ENCODE peak calls at places on chromosomes 3 and 15, in five cellular contexts. U is T-helper 9 cell, I is mesothelial cell of epicardium, D is T-helper 2 cell, B is NCI-H2081. Z is an unnamed sample.

GRCh38 chr3:52210550-52211046 is 12.6 kb downstream of the ALAS1 start:
- DNase-seq in D (no peak), B (no peak), I (no peak), U (no peak), Z (no peak)

GRCh38 chr3:36729204-36730056 is 34.9 kb downstream of the DCLK3 start:
- DNase-seq in I (no peak), U (no peak), D (no peak), B (peak), Z (peak)

GRCh38 chr3:127715541-127715940 is 42.8 kb downstream of the ABTB1 start:
- DNase-seq in U (no peak), D (no peak), B (no peak), I (no peak), Z (no peak)

GRCh38 chr15:94924971-94925593 is 693.7 kb downstream of the MCTP2 start:
- DNase-seq in I (no peak), B (no peak), D (no peak), U (no peak), Z (no peak)

GRCh38 chr3:59754456-59754855 is 704.6 kb upstream of the CFAP20DC start:
- DNase-seq in B (no peak), I (no peak), U (no peak), D (no peak), Z (no peak)

GRCh38 chr3:191385101-191385500 is 54.8 kb upstream of the UTS2B start:
- DNase-seq in U (no peak), D (no peak), B (no peak), I (no peak), Z (no peak)

GRCh38 chr3:152120606-152121291 is 148.0 kb upstream of the MBNL1 start:
- DNase-seq in B (no peak), U (no peak), D (no peak), I (no peak), Z (no peak)

GRCh38 chr3:34200576-34200975 is 402.1 kb downstream of the PDCD6IP start:
- DNase-seq in D (no peak), U (no peak), I (no peak), B (no peak), Z (no peak)

GRCh38 chr15:55494927-55495326 is 13.1 kb downstream of the DNAAF4 start:
- DNase-seq in B (no peak), U (no peak), I (no peak), D (no peak), Z (no peak)

GRCh38 chr3:57446318-57446841 is 97.8 kb downstream of the DNAH12 start:
- DNase-seq in B (no peak), D (no peak), I (no peak), U (no peak), Z (no peak)

GRCh38 chr15:47119349-47119748 is 598.0 kb upstream of the SEMA6D start:
- DNase-seq in I (no peak), U (no peak), B (no peak), D (no peak), Z (no peak)

GRCh38 chr15:81295466-81296145 is 28.3 kb downstream of the STARD5 start:
- DNase-seq in I (no peak), U (no peak), D (no peak), B (no peak), Z (no peak)

GRCh38 chr3:179969525-179969924 is 67.2 kb downstream of the PEX5L start:
- DNase-seq in U (no peak), D (no peak), I (no peak), B (no peak), Z (no peak)

GRCh38 chr3:151483961-151484360 is 23.1 kb upstream of the IGSF10 start:
- DNase-seq in B (no peak), I (no peak), D (no peak), U (no peak), Z (no peak)

GRCh38 chr3:47000198-47000815 is 20.8 kb downstream of the NBEAL2 start:
- DNase-seq in U (no peak), D (peak), I (no peak), B (no peak), Z (no peak)

GRCh38 chr3:170090601-170090981 is 52.8 kb downstream of the GPR160 start:
- DNase-seq in I (no peak), D (no peak), U (no peak), B (no peak), Z (no peak)

GRCh38 chr3:144112036-144112435 is 140.4 kb downstream of the DIPK2A start:
- DNase-seq in D (no peak), B (no peak), U (no peak), I (no peak), Z (no peak)

GRCh38 chr15:69060744-69061143 is 46.2 kb downstream of the NOX5 start:
- DNase-seq in B (no peak), D (no peak), I (no peak), U (no peak), Z (no peak)

GRCh38 chr15:67945951-67946700 is 106.3 kb upstream of the RNU6-1 start:
- DNase-seq in D (no peak), U (no peak), I (peak), B (no peak), Z (no peak)

GRCh38 chr3:179526989-179527391 is 35.7 kb upstream of the ACTL6A start:
- DNase-seq in I (no peak), U (no peak), D (no peak), B (peak), Z (peak)

Z was measured in DMS153.